ENCODE peak calls at places on chromosomes 1 and 21, in ten cellular contexts. C is activated T-helper 1 cell treated with anti-CD3 and anti-CD28 coated beads, Interleukin-12 subunit alpha, Interleukin-12 subunit beta, Interleukin-2, Interleukin-4 antibody, amounts not matched to agents 30 ng/mL and 10 ng/mL and 1 ng/mL, durations not matched to agents 14 hours and 24 hours and 36 hours; F is dorsolateral prefrontal cortex; W is C1 segment of cervical spinal cord; H is BJ; P is LoVo; E is esophagus muscularis mucosa; L is iPS DF 19.7; I is NCI-H1105; V is smooth muscle cell of the brain vasculature. Q is an unnamed sample.

GRCh38 chr1:21764615-21765423 is 18.1 kb downstream of the USP48 start:
- DNase-seq in I (peak), H (peak), F (no peak), V (no peak), C (no peak), E (no peak), P (peak), L (no peak), W (no peak), Q (no peak)

GRCh38 chr1:1876335-1876935 is 14.5 kb downstream of the GNB1 start:
- DNase-seq in L (no peak), P (no peak), I (no peak), W (no peak), H (no peak), V (no peak), F (no peak), E (no peak), C (no peak), Q (no peak)

GRCh38 chr1:230825061-230825803 is 43.1 kb downstream of the C1orf198 start:
- DNase-seq in E (peak), L (no peak), C (no peak), P (peak), H (peak), I (no peak), F (no peak), V (no peak), W (no peak), Q (no peak)

GRCh38 chr1:9278585-9279153 is 14.0 kb upstream of the SPSB1 start:
- DNase-seq in L (no peak), C (no peak), P (no peak), I (no peak), W (no peak), F (no peak), V (no peak), E (no peak), H (no peak), Q (no peak)

GRCh38 chr1:195897072-195897471 is 711.2 kb downstream of the KCNT2 start:
- DNase-seq in E (no peak), C (no peak), H (no peak), L (peak), W (no peak), F (no peak), I (peak), P (no peak), V (no peak), Q (no peak)

GRCh38 chr1:228059536-228060457 is 22.7 kb upstream of the ARF1 start:
- DNase-seq in I (peak), F (peak), P (peak), E (no peak), V (no peak), H (no peak), L (no peak), W (no peak), C (peak), Q (no peak)

GRCh38 chr1:116909511-116910378 is at the start of gene PTGFRN:
- DNase-seq in V (peak), F (no peak), W (peak), P (peak), E (no peak), C (no peak), L (peak), H (no peak), I (peak), Q (peak)

GRCh38 chr1:169240449-169241242 is 127.0 kb downstream of the NME7 start:
- DNase-seq in V (no peak), H (no peak), C (no peak), F (no peak), W (no peak), E (no peak), P (no peak), I (no peak), L (no peak), Q (no peak)

GRCh38 chr1:67053535-67053784 is 488 bp downstream of the SLC35D1 start:
- DNase-seq in L (no peak), P (peak), V (peak), W (no peak), F (no peak), C (peak), I (no peak), E (no peak), H (no peak), Q (peak)

GRCh38 chr1:86860020-86860419 is 53.9 kb downstream of the SELENOF start:
- DNase-seq in W (no peak), I (no peak), L (no peak), C (no peak), F (no peak), V (no peak), E (no peak), H (no peak), P (no peak), Q (no peak)

GRCh38 chr1:234722904-234723588 is 113.1 kb upstream of the IRF2BP2 start:
- DNase-seq in C (peak), I (no peak), L (no peak), F (peak), V (no peak), E (peak), W (peak), P (peak), H (peak), Q (no peak)

GRCh38 chr1:26912147-26912490 is 1.7 kb downstream of the NR0B2 start:
- DNase-seq in E (no peak), W (no peak), P (no peak), H (no peak), C (no peak), V (no peak), F (no peak), I (no peak), L (no peak), Q (no peak)

GRCh38 chr21:17554619-17555472 is 42.0 kb downstream of the CXADR start:
- DNase-seq in I (no peak), V (no peak), P (no peak), F (no peak), E (no peak), W (peak), H (no peak), C (no peak), L (no peak), Q (no peak)

GRCh38 chr21:31136891-31137290 is 98.6 kb upstream of the KRTAP19-8 start:
- DNase-seq in W (peak), C (no peak), P (no peak), H (no peak), E (no peak), I (peak), L (no peak), F (peak), V (peak), Q (no peak)

GRCh38 chr1:167219646-167220536 is 795 bp upstream of the POU2F1 start:
- DNase-seq in L (peak), E (peak), H (no peak), I (peak), V (peak), W (peak), C (peak), P (peak), F (peak), Q (peak)

GRCh38 chr1:207282496-207283380 is 38.7 kb upstream of the CD55 start:
- DNase-seq in F (no peak), H (no peak), E (no peak), L (no peak), W (no peak), P (peak), C (no peak), V (no peak), I (no peak), Q (no peak)

GRCh38 chr1:14945132-14946010 is 208.2 kb upstream of the TMEM51 start:
- DNase-seq in V (no peak), W (peak), P (no peak), I (no peak), C (no peak), H (peak), E (no peak), F (peak), L (no peak), Q (no peak)

GRCh38 chr1:112359961-112360767 is 35.9 kb upstream of the CTTNBP2NL start:
- DNase-seq in F (no peak), H (peak), W (peak), L (peak), P (no peak), I (no peak), C (no peak), E (peak), V (no peak), Q (no peak)

GRCh38 chr1:184982002-184982954 is 8.0 kb upstream of the NIBAN1 start:
- DNase-seq in V (peak), I (peak), L (no peak), C (peak), H (no peak), F (peak), P (peak), E (peak), W (peak), Q (peak)

GRCh38 chr1:244395965-244396364 is 55.7 kb downstream of the ADSS2 start:
- DNase-seq in L (no peak), H (no peak), C (no peak), W (no peak), E (no peak), F (no peak), I (no peak), V (no peak), P (no peak), Q (no peak)

GRCh38 chr1:3727042-3727824 is 25.0 kb upstream of the CCDC27 start:
- DNase-seq in C (no peak), I (no peak), W (peak), F (no peak), P (no peak), L (no peak), H (no peak), V (no peak), E (no peak), Q (peak)

GRCh38 chr1:91684599-91685196 is 184.0 kb downstream of the CDC7 start:
- DNase-seq in V (no peak), F (no peak), L (no peak), H (no peak), P (no peak), C (peak), E (peak), W (no peak), I (no peak), Q (no peak)

GRCh38 chr1:96538883-96539282 is 182.7 kb upstream of the PTBP2 start:
- DNase-seq in V (no peak), H (peak), I (no peak), P (no peak), E (no peak), F (no peak), W (no peak), L (no peak), C (no peak), Q (no peak)

GRCh38 chr21:33981341-33982101 is 65.9 kb upstream of the ATP5PO start:
- DNase-seq in W (no peak), E (no peak), V (no peak), F (no peak), L (no peak), H (no peak), P (no peak), C (no peak), I (no peak), Q (no peak)

GRCh38 chr1:25806418-25806817 is 6.4 kb downstream of the SELENON start:
- DNase-seq in H (no peak), L (no peak), W (peak), C (no peak), E (no peak), I (no peak), V (no peak), F (no peak), P (no peak), Q (no peak)

GRCh38 chr21:27694667-27695066 is 727.8 kb upstream of the ADAMTS5 start:
- DNase-seq in F (no peak), L (no peak), E (no peak), I (no peak), P (no peak), V (no peak), H (no peak), C (no peak), W (no peak), Q (no peak)

GRCh38 chr1:41895552-41895951 is 23.2 kb downstream of the HIVEP3 start:
- DNase-seq in H (no peak), L (no peak), F (no peak), I (no peak), E (no peak), W (no peak), P (no peak), V (no peak), C (no peak), Q (no peak)